ENCODE peak calls at places on chromosomes 2 and 18, in five cellular contexts. One of them, this sample, is unnamed.

GRCh38 chr2:238166391-238167343 is 7.9 kb downstream of the ERFE start:
- DNase-seq in WTC11: no peak
- DNase-seq in GM12865: no peak
- DNase-seq in HFFc6: no peak
- DNase-seq in B cell: no peak
- DNase-seq in this sample: peak; percentile 21

GRCh38 chr2:39118786-39119499 is 1.9 kb downstream of the SOS1 start:
- DNase-seq in GM12865: peak; percentile 30
- DNase-seq in HFFc6: no peak
- DNase-seq in B cell: peak; percentile 31
- DNase-seq in WTC11: no peak
- DNase-seq in this sample: peak; percentile 54

GRCh38 chr2:109375656-109376055 is 238.1 kb downstream of the SEPTIN10 start:
- DNase-seq in WTC11: no peak
- DNase-seq in GM12865: no peak
- DNase-seq in B cell: no peak
- DNase-seq in HFFc6: no peak
- DNase-seq in this sample: no peak

GRCh38 chr18:9696701-9697100 is 11.4 kb upstream of the RAB31 start:
- DNase-seq in HFFc6: no peak
- DNase-seq in GM12865: no peak
- DNase-seq in WTC11: no peak
- DNase-seq in B cell: no peak
- DNase-seq in this sample: no peak

GRCh38 chr18:10928971-10929373 is 220.4 kb downstream of the PIEZO2 start:
- DNase-seq in HFFc6: peak; percentile 48
- DNase-seq in GM12865: peak; percentile 91
- DNase-seq in WTC11: no peak
- DNase-seq in B cell: no peak
- DNase-seq in this sample: peak; percentile 68

GRCh38 chr2:43454791-43455190 is 141.0 kb downstream of the THADA start:
- DNase-seq in B cell: no peak
- DNase-seq in HFFc6: no peak
- DNase-seq in GM12865: no peak
- DNase-seq in WTC11: no peak
- DNase-seq in this sample: no peak

GRCh38 chr2:191206613-191207471 is 38.4 kb upstream of the MYO1B start:
- DNase-seq in GM12865: no peak
- DNase-seq in HFFc6: no peak
- DNase-seq in B cell: no peak
- DNase-seq in WTC11: no peak
- DNase-seq in this sample: no peak

GRCh38 chr2:144183744-144184143 is 336.2 kb downstream of the ZEB2 start:
- DNase-seq in HFFc6: peak; percentile 72
- DNase-seq in B cell: peak; percentile 43
- DNase-seq in GM12865: peak; percentile 76
- DNase-seq in WTC11: no peak
- DNase-seq in this sample: peak; percentile 21

GRCh38 chr2:173678186-173678585 is 287.0 kb downstream of the SP3 start:
- DNase-seq in WTC11: no peak
- DNase-seq in HFFc6: no peak
- DNase-seq in GM12865: no peak
- DNase-seq in B cell: no peak
- DNase-seq in this sample: no peak

GRCh38 chr18:76307293-76307690 is 187.8 kb downstream of the ZNF516 start:
- DNase-seq in HFFc6: no peak
- DNase-seq in WTC11: no peak
- DNase-seq in GM12865: peak; percentile 58
- DNase-seq in B cell: no peak
- DNase-seq in this sample: no peak

GRCh38 chr18:76306685-76307292 is 188.3 kb downstream of the ZNF516 start:
- DNase-seq in HFFc6: no peak
- DNase-seq in WTC11: peak; percentile 48
- DNase-seq in GM12865: peak; percentile 82
- DNase-seq in B cell: no peak
- DNase-seq in this sample: no peak
- TF ChIP-seq CTCF in HFFc6: peak; percentile 56
- TF ChIP-seq CTCF in WTC11: peak; percentile 42
- TF ChIP-seq CTCF in GM12865: peak; percentile 22
- TF ChIP-seq CTCF in B cell: no peak
- TF ChIP-seq CTCF in this sample: no peak

GRCh38 chr2:19748073-19748375 is 153.8 kb downstream of the TTC32 start:
- DNase-seq in B cell: no peak
- DNase-seq in WTC11: peak; percentile 46
- DNase-seq in GM12865: no peak
- DNase-seq in HFFc6: no peak
- DNase-seq in this sample: no peak
- TF ChIP-seq CTCF in B cell: no peak
- TF ChIP-seq CTCF in WTC11: no peak
- TF ChIP-seq CTCF in GM12865: no peak
- TF ChIP-seq CTCF in HFFc6: no peak
- TF ChIP-seq CTCF in this sample: no peak

GRCh38 chr18:61993831-61994230 is 101.0 kb upstream of the RNF152 start:
- DNase-seq in HFFc6: no peak
- DNase-seq in WTC11: no peak
- DNase-seq in GM12865: no peak
- DNase-seq in B cell: no peak
- DNase-seq in this sample: no peak

GRCh38 chr18:61998335-61998734 is 105.5 kb upstream of the RNF152 start:
- DNase-seq in WTC11: no peak
- DNase-seq in HFFc6: no peak
- DNase-seq in GM12865: no peak
- DNase-seq in B cell: no peak
- DNase-seq in this sample: no peak

GRCh38 chr18:61992285-61992684 is 99.5 kb upstream of the RNF152 start:
- DNase-seq in WTC11: no peak
- DNase-seq in GM12865: no peak
- DNase-seq in HFFc6: peak; percentile 78
- DNase-seq in B cell: no peak
- DNase-seq in this sample: no peak

GRCh38 chr18:61992923-61993322 is 100.1 kb upstream of the RNF152 start:
- DNase-seq in HFFc6: peak; percentile 67
- DNase-seq in GM12865: no peak
- DNase-seq in B cell: no peak
- DNase-seq in WTC11: no peak
- DNase-seq in this sample: no peak

DNA sequence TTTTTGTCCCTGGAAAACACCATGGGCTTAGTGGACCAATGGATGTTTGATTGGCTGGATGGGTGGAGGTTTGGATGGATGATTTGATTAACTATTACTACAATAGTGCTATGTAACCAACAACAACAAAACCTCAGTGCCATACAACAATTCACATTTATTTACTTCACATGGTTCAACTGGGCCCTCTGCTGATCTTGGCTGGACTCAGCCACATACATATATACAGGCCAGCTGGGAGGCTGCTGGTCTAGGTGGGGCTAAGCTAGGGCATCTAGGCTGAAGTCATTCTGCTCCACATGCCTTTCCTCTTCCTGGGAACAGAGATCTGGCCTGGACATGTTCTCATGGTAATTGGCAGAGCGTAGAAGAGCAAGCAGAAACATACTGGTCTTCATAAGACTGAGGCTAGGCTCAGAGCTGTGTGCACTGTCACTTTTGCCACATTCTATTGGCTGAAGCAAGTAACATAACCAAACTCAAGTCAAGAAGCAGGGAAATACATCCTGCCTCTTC is 102.8 kb upstream of the RNF152 start:
- DNase-seq in GM12865: no peak
- DNase-seq in HFFc6: no peak
- DNase-seq in WTC11: no peak
- DNase-seq in B cell: no peak
- DNase-seq in this sample: no peak
- TF ChIP-seq CTCF in GM12865: no peak
- TF ChIP-seq CTCF in HFFc6: no peak
- TF ChIP-seq CTCF in WTC11: no peak
- TF ChIP-seq CTCF in B cell: no peak
- TF ChIP-seq CTCF in this sample: no peak

GRCh38 chr2:37287966-37288365 is 36.7 kb downstream of the PRKD3 start:
- DNase-seq in WTC11: no peak
- DNase-seq in B cell: peak; percentile 9
- DNase-seq in GM12865: peak; percentile 11
- DNase-seq in HFFc6: no peak
- DNase-seq in this sample: peak; percentile 17
- TF ChIP-seq CTCF in WTC11: no peak
- TF ChIP-seq CTCF in B cell: no peak
- TF ChIP-seq CTCF in GM12865: peak; percentile 19
- TF ChIP-seq CTCF in HFFc6: peak; percentile 29
- TF ChIP-seq CTCF in this sample: no peak

This sample was measured in GM20000.